ENCODE peak calls at places on chromosomes 16 and 17, in eight cellular contexts. Y, U, K, B, V, J, H and G are unnamed samples.
A peak's percentile ranks its signal among the peaks of the same experiment; 100 is the strongest.

GRCh38 chr17:81044764-81045589 is 10.0 kb downstream of the BAIAP2 start:
- DNase-seq in J (peak; percentile 87), U (peak; percentile 43), B (no peak), H (peak; percentile 80), Y (no peak), K (peak; percentile 87), V (peak; percentile 80), G (peak; percentile 90)

GRCh38 chr17:1073241-1073962 is 76.5 kb downstream of the TIMM22 start:
- DNase-seq in B (no peak), J (peak; percentile 9), H (no peak), U (no peak), K (no peak), V (no peak), Y (no peak), G (no peak)

GRCh38 chr16:86653289-86654006 is 75.1 kb downstream of the FOXL1 start:
- DNase-seq in J (no peak), H (peak; percentile 21), V (no peak), U (no peak), K (no peak), Y (no peak), B (no peak), G (no peak)

GRCh38 chr17:59366773-59367656 is 35.6 kb downstream of the YPEL2 start:
- DNase-seq in J (no peak), Y (no peak), U (peak; percentile 80), V (no peak), B (no peak), H (peak; percentile 69), K (peak; percentile 70), G (no peak)

GRCh38 chr17:4938670-4939553 is 934 bp downstream of the SLC25A11 start:
- DNase-seq in K (no peak), J (no peak), B (no peak), V (no peak), Y (peak; percentile 50), H (no peak), U (no peak), G (no peak)

GRCh38 chr17:75410141-75410540 is 4.7 kb upstream of the GRB2 start:
- DNase-seq in U (no peak), K (no peak), J (no peak), V (no peak), Y (no peak), H (no peak), B (no peak), G (no peak)

GRCh38 chr17:2174048-2174447 is 119.1 kb downstream of the HIC1 start:
- DNase-seq in B (no peak), U (no peak), H (peak; percentile 63), Y (no peak), J (no peak), V (no peak), K (no peak), G (no peak)

GRCh38 chr17:48102700-48103378 is 1.6 kb upstream of the CBX1 start:
- DNase-seq in K (no peak), H (no peak), J (no peak), U (no peak), Y (no peak), V (no peak), B (no peak), G (no peak)

GRCh38 chr17:28331891-28332420 is 3.3 kb downstream of the IFT20 start:
- DNase-seq in K (no peak), U (no peak), B (no peak), J (no peak), V (no peak), H (no peak), Y (no peak), G (no peak)

GRCh38 chr17:53462393-53462811 is 360.3 kb upstream of the KIF2B start:
- DNase-seq in K (no peak), H (peak; percentile 45), V (peak; percentile 84), Y (no peak), J (no peak), B (no peak), U (no peak), G (no peak)

GRCh38 chr16:53156516-53156915 is 101.7 kb downstream of the CHD9 start:
- DNase-seq in H (no peak), K (no peak), U (no peak), J (no peak), V (no peak), B (no peak), Y (no peak), G (no peak)

GRCh38 chr17:79478841-79479240 is 132.0 kb downstream of the RBFOX3 start:
- DNase-seq in U (no peak), K (no peak), Y (no peak), J (no peak), H (no peak), V (no peak), B (no peak), G (no peak)

GRCh38 chr17:7842380-7842949 is 8.4 kb downstream of the KDM6B start:
- DNase-seq in U (peak; percentile 58), H (peak; percentile 90), Y (peak; percentile 92), V (peak; percentile 68), B (peak; percentile 78), K (peak; percentile 92), J (peak; percentile 86), G (no peak)

GRCh38 chr16:89004209-89004831 is 27.3 kb upstream of the CBFA2T3 start:
- DNase-seq in U (no peak), B (no peak), K (no peak), Y (peak; percentile 24), V (no peak), H (peak; percentile 11), J (no peak), G (no peak)

GRCh38 chr17:55117063-55117611 is 147.6 kb upstream of the HLF start:
- DNase-seq in K (no peak), V (peak; percentile 27), Y (no peak), U (no peak), H (peak; percentile 72), J (no peak), B (no peak), G (no peak)

GRCh38 chr16:68478526-68479249 is 30.4 kb upstream of the SMPD3 start:
- DNase-seq in Y (no peak), H (no peak), J (no peak), V (no peak), K (no peak), B (no peak), U (peak; percentile 84), G (no peak)

GRCh38 chr16:88905563-88905962 is 39.1 kb upstream of the PABPN1L start:
- DNase-seq in Y (peak; percentile 63), V (peak; percentile 10), U (no peak), H (no peak), J (no peak), B (peak; percentile 32), K (no peak), G (no peak)

GRCh38 chr16:85425061-85425662 is 188.0 kb upstream of the GSE1 start:
- DNase-seq in J (no peak), V (no peak), K (peak; percentile 60), H (no peak), B (no peak), U (no peak), Y (no peak), G (no peak)

DNA sequence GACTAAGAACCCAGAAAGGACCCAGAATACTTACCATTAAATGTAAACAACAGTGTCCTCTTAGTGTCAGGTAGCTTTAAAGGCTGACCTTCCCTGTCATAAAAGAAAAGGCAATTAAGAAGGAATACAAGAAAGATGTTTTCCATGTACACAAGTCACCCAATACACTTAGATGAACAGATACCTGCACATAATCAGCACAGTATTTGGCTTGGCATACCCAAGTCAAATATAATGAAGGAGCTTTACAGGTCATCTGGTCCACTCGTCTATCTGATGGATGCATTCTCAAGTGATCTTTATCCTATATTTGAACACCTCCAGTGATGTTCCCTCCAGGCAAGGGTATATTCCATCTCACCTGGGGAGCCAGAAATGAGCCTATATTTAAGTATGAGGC is 11.1 kb upstream of the STRADA start:
- DNase-seq in Y (no peak), J (no peak), V (no peak), U (no peak), K (no peak), B (no peak), H (no peak), G (no peak)
- TF ChIP-seq CTCF in Y (no peak), J (no peak), V (no peak), U (no peak), K (no peak), B (no peak), H (no peak), G (no peak)

GRCh38 chr16:65689726-65690125 is 567.9 kb upstream of the CDH11 start:
- DNase-seq in V (no peak), B (no peak), K (no peak), H (no peak), Y (no peak), U (no peak), J (no peak), G (no peak)

GRCh38 chr16:65679785-65680184 is 557.9 kb upstream of the CDH11 start:
- DNase-seq in Y (peak; percentile 46), B (no peak), K (no peak), U (no peak), H (no peak), J (no peak), V (no peak), G (peak; percentile 3)

GRCh38 chr16:65681406-65681805 is 559.5 kb upstream of the CDH11 start:
- DNase-seq in H (peak; percentile 60), V (no peak), B (no peak), K (no peak), J (no peak), U (no peak), Y (no peak), G (peak; percentile 67)

DNA sequence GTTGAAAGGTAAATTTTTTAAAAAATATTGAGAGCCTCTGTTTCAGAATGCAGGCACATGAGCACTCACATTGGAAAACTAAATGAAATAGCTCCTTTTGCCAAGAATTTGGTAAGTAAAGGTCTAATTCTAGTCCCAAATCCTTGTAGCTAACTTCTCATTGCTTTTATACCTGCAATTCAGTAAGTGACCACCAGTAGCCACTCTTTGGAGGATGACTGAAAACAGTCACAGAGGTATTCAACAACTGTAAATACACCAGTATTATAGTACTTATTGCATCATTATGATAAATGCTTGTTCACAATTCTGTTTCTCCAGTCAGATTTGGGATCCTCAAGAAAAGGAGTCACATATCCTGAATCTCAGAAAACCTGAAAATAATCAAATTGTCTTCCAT is 562.4 kb upstream of the CDH11 start:
- DNase-seq in K (no peak), U (no peak), Y (no peak), H (no peak), B (no peak), V (no peak), J (no peak), G (no peak)
- TF ChIP-seq CTCF in K (no peak), U (peak; percentile 32), Y (peak; percentile 13), H (peak; percentile 34), B (no peak), V (no peak), J (no peak), G (peak; percentile 29)

DNA sequence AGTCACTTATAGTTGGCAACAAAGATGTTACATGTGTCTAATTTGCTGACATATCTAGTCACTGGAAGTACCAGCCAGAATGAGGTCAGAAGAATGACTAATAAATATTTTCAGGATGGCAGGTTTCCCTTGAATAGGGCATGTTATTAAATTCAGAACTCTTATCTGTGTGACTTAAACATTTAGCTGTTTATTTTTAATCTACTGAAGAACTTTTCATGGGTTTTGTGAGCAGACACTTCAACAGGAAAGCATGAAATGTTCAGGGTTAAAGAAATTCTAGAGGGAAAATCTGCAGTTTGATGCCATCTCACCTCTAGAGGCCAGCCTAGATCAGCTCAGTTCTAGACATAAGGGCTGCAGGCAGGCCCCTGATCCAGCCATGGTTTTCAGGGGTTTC is 13.2 kb downstream of the JPT2 start:
- DNase-seq in Y (no peak), K (no peak), H (peak; percentile 27), V (peak; percentile 48), B (no peak), J (no peak), U (peak; percentile 46), G (no peak)
- TF ChIP-seq CTCF in Y (no peak), K (no peak), H (peak; percentile 36), V (peak; percentile 33), B (peak; percentile 38), J (no peak), U (no peak), G (peak; percentile 24)

GRCh38 chr17:74380086-74380958 is 13.0 kb downstream of the GPR142 start:
- DNase-seq in J (peak; percentile 50), B (no peak), V (peak; percentile 74), H (no peak), Y (no peak), K (no peak), U (peak; percentile 88), G (no peak)
- TF ChIP-seq CTCF in J (no peak), B (peak; percentile 16), V (peak; percentile 31), H (no peak), Y (no peak), K (no peak), U (peak; percentile 59), G (no peak)